ENCODE peak calls at places on chromosome 16, in six cellular contexts. One of them, this sample, is unnamed. For H3K4me1, the result is how much of the 10 kb centered on the place peaks cover.

GRCh38 chr16:75116081-75116910 is at the start of gene LDHD:
- DNase-seq in prostate gland: peak
- DNase-seq in ovary: peak
- DNase-seq in esophagus squamous epithelium: no peak
- DNase-seq in heart left ventricle: peak
- DNase-seq in gastrocnemius medialis: peak
- DNase-seq in this sample: peak

GRCh38 chr16:84303516-84303915 is 8.8 kb downstream of the WFDC1 start:
- DNase-seq in heart left ventricle: no peak
- DNase-seq in prostate gland: no peak
- DNase-seq in ovary: no peak
- DNase-seq in esophagus squamous epithelium: no peak
- DNase-seq in gastrocnemius medialis: no peak
- DNase-seq in this sample: no peak

GRCh38 chr16:66167564-66168291 is 198.8 kb upstream of the CDH5 start:
- DNase-seq in prostate gland: no peak
- DNase-seq in esophagus squamous epithelium: no peak
- DNase-seq in heart left ventricle: no peak
- DNase-seq in ovary: no peak
- DNase-seq in gastrocnemius medialis: no peak
- DNase-seq in this sample: no peak

GRCh38 chr16:26772503-26772902 is 294.2 kb upstream of the C16orf82 start:
- DNase-seq in esophagus squamous epithelium: no peak
- DNase-seq in ovary: no peak
- DNase-seq in gastrocnemius medialis: no peak
- DNase-seq in prostate gland: no peak
- DNase-seq in heart left ventricle: no peak
- DNase-seq in this sample: no peak

GRCh38 chr16:49484936-49485335 is 111.3 kb downstream of the C16orf78 start:
- DNase-seq in esophagus squamous epithelium: no peak
- DNase-seq in ovary: no peak
- DNase-seq in gastrocnemius medialis: no peak
- DNase-seq in prostate gland: no peak
- DNase-seq in heart left ventricle: no peak
- DNase-seq in this sample: peak

GRCh38 chr16:9645911-9646310 is 536.3 kb downstream of the GRIN2A start:
- DNase-seq in esophagus squamous epithelium: no peak
- DNase-seq in gastrocnemius medialis: no peak
- DNase-seq in prostate gland: no peak
- DNase-seq in ovary: no peak
- DNase-seq in heart left ventricle: no peak
- DNase-seq in this sample: no peak

GRCh38 chr16:55037051-55037450 is 106.4 kb downstream of the IRX5 start:
- DNase-seq in esophagus squamous epithelium: no peak
- DNase-seq in prostate gland: no peak
- DNase-seq in heart left ventricle: no peak
- DNase-seq in ovary: no peak
- DNase-seq in gastrocnemius medialis: no peak
- DNase-seq in this sample: no peak

GRCh38 chr16:88536971-88537751 is 33.0 kb upstream of the ZC3H18 start:
- DNase-seq in esophagus squamous epithelium: no peak
- DNase-seq in heart left ventricle: no peak
- DNase-seq in prostate gland: no peak
- DNase-seq in gastrocnemius medialis: no peak
- DNase-seq in ovary: no peak
- DNase-seq in this sample: no peak

GRCh38 chr16:16075463-16076399 is 126.3 kb downstream of the ABCC1 start:
- DNase-seq in ovary: peak
- DNase-seq in heart left ventricle: peak
- DNase-seq in esophagus squamous epithelium: no peak
- DNase-seq in gastrocnemius medialis: peak
- DNase-seq in prostate gland: no peak
- DNase-seq in this sample: peak

GRCh38 chr16:9395958-9396359 is 304.5 kb downstream of the HAPSTR1 start:
- DNase-seq in ovary: no peak
- DNase-seq in esophagus squamous epithelium: no peak
- DNase-seq in heart left ventricle: no peak
- DNase-seq in gastrocnemius medialis: no peak
- DNase-seq in prostate gland: no peak
- DNase-seq in this sample: no peak

GRCh38 chr16:87342504-87342903 is 25.3 kb upstream of the C16orf95 start:
- DNase-seq in gastrocnemius medialis: no peak
- DNase-seq in prostate gland: no peak
- DNase-seq in heart left ventricle: no peak
- DNase-seq in ovary: no peak
- DNase-seq in esophagus squamous epithelium: no peak
- DNase-seq in this sample: no peak

GRCh38 chr16:85674418-85674755 is 14.4 kb downstream of the GINS2 start:
- DNase-seq in heart left ventricle: no peak
- DNase-seq in prostate gland: no peak
- DNase-seq in ovary: no peak
- DNase-seq in esophagus squamous epithelium: no peak
- DNase-seq in gastrocnemius medialis: no peak
- DNase-seq in this sample: no peak
- H3K27ac ChIP-seq in heart left ventricle: peak
- H3K27ac ChIP-seq in prostate gland: peak
- H3K27ac ChIP-seq in ovary: peak
- H3K27ac ChIP-seq in esophagus squamous epithelium: no peak
- H3K27ac ChIP-seq in gastrocnemius medialis: peak
- H3K27ac ChIP-seq in this sample: peak

DNA sequence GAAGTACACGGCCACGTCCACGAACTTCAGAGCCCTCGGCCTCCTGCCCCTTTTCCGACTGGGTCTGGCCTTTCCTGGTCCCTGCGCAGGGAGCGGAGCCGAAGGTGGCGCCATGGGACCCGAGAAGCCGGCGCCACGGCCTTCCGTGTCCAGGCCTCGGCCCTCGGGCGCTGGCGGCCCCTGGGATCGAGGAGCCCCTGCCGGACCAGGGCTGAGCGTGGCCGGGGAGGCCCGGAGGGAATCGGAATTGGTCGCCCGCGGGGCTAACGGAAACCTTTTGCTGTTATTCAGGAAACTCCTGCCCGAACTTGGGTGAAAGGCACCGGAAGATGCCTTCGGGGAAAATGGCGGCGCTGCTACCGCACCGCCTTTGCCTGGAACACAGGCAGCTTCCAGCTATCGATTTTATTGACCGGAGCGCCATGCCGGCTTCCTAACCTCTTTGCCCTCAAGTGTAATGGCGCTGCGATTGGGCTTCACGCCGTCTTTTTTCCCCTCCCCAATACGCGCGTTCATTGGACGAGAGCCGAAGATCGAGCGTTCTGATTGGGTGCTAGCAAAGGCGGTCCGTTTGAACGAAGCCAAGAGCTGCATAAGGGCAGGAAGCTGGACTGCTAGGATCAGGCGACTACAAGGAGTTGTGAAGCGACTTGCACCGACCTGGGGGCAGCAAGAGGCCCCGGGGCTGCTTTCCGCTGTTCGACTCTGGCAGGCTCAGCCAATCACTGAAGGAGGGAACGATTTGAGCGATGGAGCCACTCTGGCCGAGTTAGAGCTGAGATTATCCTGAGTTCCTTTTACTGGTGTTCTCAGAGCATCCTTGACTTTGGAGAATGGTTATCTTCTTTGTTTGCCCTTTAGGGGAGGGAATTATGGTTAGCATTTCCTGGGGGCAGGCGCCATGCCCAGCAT is at the start of gene ZNF689:
- DNase-seq in ovary: peak
- DNase-seq in heart left ventricle: peak
- DNase-seq in prostate gland: peak
- DNase-seq in esophagus squamous epithelium: peak
- DNase-seq in gastrocnemius medialis: peak
- DNase-seq in this sample: peak
- TF ChIP-seq POLR2A in ovary: peak
- TF ChIP-seq POLR2A in heart left ventricle: peak
- TF ChIP-seq POLR2A in prostate gland: peak
- TF ChIP-seq POLR2A in esophagus squamous epithelium: peak
- TF ChIP-seq POLR2A in gastrocnemius medialis: no peak
- TF ChIP-seq POLR2A in this sample: no peak

DNA sequence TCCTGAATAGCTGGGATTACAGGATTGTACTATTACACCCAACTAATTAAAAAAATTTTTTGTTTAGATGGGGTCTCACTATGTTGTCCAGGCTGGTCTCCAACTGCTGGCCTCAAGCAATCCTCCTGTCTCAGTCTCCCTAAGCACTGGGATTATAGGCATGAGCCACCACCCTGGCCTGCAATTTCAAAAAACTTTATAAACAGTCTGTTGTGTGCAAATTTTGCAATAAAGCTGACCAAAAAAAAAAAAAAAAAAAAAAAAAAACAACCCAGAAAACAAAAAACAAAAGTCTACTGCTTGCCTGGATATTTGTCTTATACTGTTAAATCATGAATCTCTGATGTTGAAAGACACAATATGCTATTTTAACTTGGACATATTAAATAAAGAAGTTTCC is 4.4 kb downstream of the CREBBP start:
- DNase-seq in gastrocnemius medialis: no peak
- DNase-seq in ovary: no peak
- DNase-seq in esophagus squamous epithelium: no peak
- DNase-seq in prostate gland: no peak
- DNase-seq in heart left ventricle: no peak
- DNase-seq in this sample: no peak
- H3K4me1 ChIP-seq in gastrocnemius medialis: half or more
- H3K4me1 ChIP-seq in ovary: under half
- H3K4me1 ChIP-seq in esophagus squamous epithelium: half or more
- H3K4me1 ChIP-seq in prostate gland: under half
- H3K4me1 ChIP-seq in heart left ventricle: half or more
- H3K4me1 ChIP-seq in this sample: half or more

GRCh38 chr16:58578642-58579041 is 51.0 kb downstream of the CNOT1 start:
- DNase-seq in gastrocnemius medialis: no peak
- DNase-seq in prostate gland: no peak
- DNase-seq in ovary: no peak
- DNase-seq in esophagus squamous epithelium: no peak
- DNase-seq in heart left ventricle: no peak
- DNase-seq in this sample: no peak

GRCh38 chr16:58579587-58579986 is 50.0 kb downstream of the CNOT1 start:
- DNase-seq in esophagus squamous epithelium: no peak
- DNase-seq in ovary: no peak
- DNase-seq in gastrocnemius medialis: no peak
- DNase-seq in prostate gland: no peak
- DNase-seq in heart left ventricle: no peak
- DNase-seq in this sample: no peak

DNA sequence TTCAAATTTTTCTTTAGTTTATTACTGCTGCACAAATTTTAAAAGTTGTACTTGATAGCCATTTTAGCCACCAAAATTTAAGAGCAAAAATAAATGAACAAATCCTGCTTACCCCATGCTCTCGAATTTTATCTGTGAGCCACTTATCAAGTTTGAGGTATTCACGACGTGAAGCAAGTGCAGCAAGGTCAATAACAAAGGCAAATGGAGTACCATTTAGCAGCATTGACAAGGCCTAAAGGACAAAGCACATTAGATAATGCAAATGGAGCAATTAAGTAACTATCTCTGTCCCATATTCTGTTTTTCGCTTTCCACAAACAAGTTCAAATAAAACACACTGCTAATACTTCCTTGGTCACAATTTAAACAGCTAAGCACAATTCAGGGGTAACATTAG is 54.7 kb downstream of the CNOT1 start:
- DNase-seq in ovary: no peak
- DNase-seq in esophagus squamous epithelium: no peak
- DNase-seq in prostate gland: no peak
- DNase-seq in heart left ventricle: no peak
- DNase-seq in gastrocnemius medialis: no peak
- DNase-seq in this sample: no peak
- H3K27ac ChIP-seq in ovary: no peak
- H3K27ac ChIP-seq in esophagus squamous epithelium: no peak
- H3K27ac ChIP-seq in prostate gland: no peak
- H3K27ac ChIP-seq in heart left ventricle: peak
- H3K27ac ChIP-seq in gastrocnemius medialis: no peak
- H3K27ac ChIP-seq in this sample: no peak

This sample was measured in spleen.